ENCODE peak calls at places on chromosome 16, in eight cellular contexts. One of them, this sample, is unnamed.

GRCh38 chr16:86294535-86294934 is 215.8 kb upstream of the FOXF1 start:
- DNase-seq in heart right ventricle: no peak
- DNase-seq in HTR-8/SVneo: no peak
- DNase-seq in WTC11: no peak
- DNase-seq in AG09319: no peak
- DNase-seq in T-helper 9 cell: no peak
- DNase-seq in T-helper 1 cell: no peak
- DNase-seq in KBM-7: no peak
- DNase-seq in this sample: no peak

GRCh38 chr16:9123871-9124270 is 32.4 kb downstream of the HAPSTR1 start:
- DNase-seq in heart right ventricle: no peak
- DNase-seq in HTR-8/SVneo: no peak
- DNase-seq in WTC11: no peak
- DNase-seq in AG09319: no peak
- DNase-seq in T-helper 9 cell: no peak
- DNase-seq in T-helper 1 cell: no peak
- DNase-seq in KBM-7: peak
- DNase-seq in this sample: peak

GRCh38 chr16:20901068-20901440 is 483 bp downstream of the LYRM1 start:
- DNase-seq in heart right ventricle: no peak
- DNase-seq in HTR-8/SVneo: no peak
- DNase-seq in WTC11: no peak
- DNase-seq in AG09319: no peak
- DNase-seq in T-helper 9 cell: no peak
- DNase-seq in T-helper 1 cell: no peak
- DNase-seq in KBM-7: no peak
- DNase-seq in this sample: no peak

GRCh38 chr16:64417711-64418227 is 704.1 kb downstream of the CDH11 start:
- DNase-seq in heart right ventricle: no peak
- DNase-seq in HTR-8/SVneo: no peak
- DNase-seq in WTC11: no peak
- DNase-seq in AG09319: peak
- DNase-seq in T-helper 9 cell: no peak
- DNase-seq in T-helper 1 cell: no peak
- DNase-seq in KBM-7: no peak
- DNase-seq in this sample: no peak

GRCh38 chr16:69115361-69115760 is 9.9 kb downstream of the HAS3 start:
- DNase-seq in heart right ventricle: no peak
- DNase-seq in HTR-8/SVneo: no peak
- DNase-seq in WTC11: peak
- DNase-seq in AG09319: no peak
- DNase-seq in T-helper 9 cell: no peak
- DNase-seq in T-helper 1 cell: no peak
- DNase-seq in KBM-7: no peak
- DNase-seq in this sample: no peak

GRCh38 chr16:30621765-30622164 is 11.6 kb upstream of the ZNF689 start:
- DNase-seq in heart right ventricle: no peak
- DNase-seq in HTR-8/SVneo: no peak
- DNase-seq in WTC11: no peak
- DNase-seq in AG09319: peak
- DNase-seq in T-helper 9 cell: no peak
- DNase-seq in T-helper 1 cell: no peak
- DNase-seq in KBM-7: no peak
- DNase-seq in this sample: no peak

GRCh38 chr16:57952909-57953308 is 18.0 kb downstream of the CNGB1 start:
- DNase-seq in heart right ventricle: no peak
- DNase-seq in HTR-8/SVneo: no peak
- DNase-seq in WTC11: no peak
- DNase-seq in AG09319: no peak
- DNase-seq in T-helper 9 cell: no peak
- DNase-seq in T-helper 1 cell: no peak
- DNase-seq in KBM-7: no peak
- DNase-seq in this sample: no peak

GRCh38 chr16:83245061-83245460 is 562.7 kb upstream of the HSBP1 start:
- DNase-seq in heart right ventricle: no peak
- DNase-seq in HTR-8/SVneo: no peak
- DNase-seq in WTC11: no peak
- DNase-seq in AG09319: no peak
- DNase-seq in T-helper 9 cell: no peak
- DNase-seq in T-helper 1 cell: no peak
- DNase-seq in KBM-7: no peak
- DNase-seq in this sample: no peak

GRCh38 chr16:51404386-51404785 is 253.3 kb upstream of the SALL1 start:
- DNase-seq in heart right ventricle: no peak
- DNase-seq in HTR-8/SVneo: no peak
- DNase-seq in WTC11: no peak
- DNase-seq in AG09319: no peak
- DNase-seq in T-helper 9 cell: no peak
- DNase-seq in T-helper 1 cell: no peak
- DNase-seq in KBM-7: no peak
- DNase-seq in this sample: no peak

This sample was measured in COR-L47.